ENCODE peak calls at places on chromosomes 1 and 21, in six cellular contexts. O, I, H, V, F and Q are unnamed samples.

GRCh38 chr1:227885648-227886502 is 61.9 kb downstream of the WNT9A start:
- DNase-seq in H (peak), I (peak), O (peak), V (peak), F (peak), Q (no peak)

GRCh38 chr21:37257526-37257966 is 9.6 kb downstream of the VPS26C start:
- DNase-seq in F (peak), V (no peak), I (no peak), H (peak), O (peak), Q (no peak)

GRCh38 chr1:34477632-34478141 is 277.2 kb upstream of the GJB5 start:
- DNase-seq in I (no peak), V (no peak), O (no peak), H (no peak), F (no peak), Q (no peak)

GRCh38 chr21:36282568-36283230 is 37.3 kb upstream of the MORC3 start:
- DNase-seq in O (no peak), F (no peak), V (no peak), H (no peak), I (no peak), Q (no peak)

GRCh38 chr1:205377355-205377754 is 20.6 kb upstream of the KLHDC8A start:
- DNase-seq in F (no peak), I (no peak), V (no peak), O (no peak), H (no peak), Q (no peak)

GRCh38 chr1:155051777-155052398 is 772 bp downstream of the ADAM15 start:
- DNase-seq in I (peak), F (peak), H (peak), O (peak), V (peak), Q (no peak)

GRCh38 chr21:32472890-32473765 is 60.6 kb downstream of the EVA1C start:
- DNase-seq in F (no peak), I (no peak), H (no peak), V (no peak), O (no peak), Q (no peak)

GRCh38 chr21:25944672-25945213 is 210.0 kb downstream of the GABPA start:
- DNase-seq in O (no peak), F (no peak), V (no peak), I (no peak), H (no peak), Q (no peak)

GRCh38 chr1:80036690-80037432 is 1030.3 kb upstream of the ADGRL4 start:
- DNase-seq in I (no peak), H (no peak), V (no peak), F (no peak), O (no peak), Q (no peak)

GRCh38 chr1:210800756-210801155 is 333.2 kb downstream of the KCNH1 start:
- DNase-seq in O (no peak), F (no peak), H (no peak), V (no peak), I (no peak), Q (no peak)

GRCh38 chr1:197399691-197400521 is 131.9 kb downstream of the CRB1 start:
- DNase-seq in O (no peak), F (no peak), V (no peak), I (no peak), H (no peak), Q (no peak)

GRCh38 chr1:23370270-23370743 is 671 bp upstream of the ZNF436 start:
- DNase-seq in O (no peak), I (no peak), F (no peak), H (no peak), V (no peak), Q (no peak)

GRCh38 chr1:183272390-183272801 is 86.3 kb downstream of the LAMC2 start:
- DNase-seq in F (no peak), I (no peak), H (no peak), O (no peak), V (no peak), Q (no peak)

GRCh38 chr1:36187800-36188593 is 32.0 kb downstream of the MAP7D1 start:
- DNase-seq in V (no peak), O (peak), F (peak), I (peak), H (peak), Q (peak)

GRCh38 chr1:92544756-92545165 is 58.0 kb upstream of the GFI1 start:
- DNase-seq in V (no peak), H (no peak), F (no peak), I (no peak), O (no peak), Q (no peak)

GRCh38 chr1:80158266-80158665 is 1151.7 kb upstream of the ADGRL4 start:
- DNase-seq in O (no peak), V (no peak), I (no peak), F (no peak), H (no peak), Q (no peak)

GRCh38 chr1:155847823-155848529 is 9.0 kb downstream of the GON4L start:
- DNase-seq in H (no peak), F (no peak), I (no peak), V (no peak), O (no peak), Q (no peak)

DNA sequence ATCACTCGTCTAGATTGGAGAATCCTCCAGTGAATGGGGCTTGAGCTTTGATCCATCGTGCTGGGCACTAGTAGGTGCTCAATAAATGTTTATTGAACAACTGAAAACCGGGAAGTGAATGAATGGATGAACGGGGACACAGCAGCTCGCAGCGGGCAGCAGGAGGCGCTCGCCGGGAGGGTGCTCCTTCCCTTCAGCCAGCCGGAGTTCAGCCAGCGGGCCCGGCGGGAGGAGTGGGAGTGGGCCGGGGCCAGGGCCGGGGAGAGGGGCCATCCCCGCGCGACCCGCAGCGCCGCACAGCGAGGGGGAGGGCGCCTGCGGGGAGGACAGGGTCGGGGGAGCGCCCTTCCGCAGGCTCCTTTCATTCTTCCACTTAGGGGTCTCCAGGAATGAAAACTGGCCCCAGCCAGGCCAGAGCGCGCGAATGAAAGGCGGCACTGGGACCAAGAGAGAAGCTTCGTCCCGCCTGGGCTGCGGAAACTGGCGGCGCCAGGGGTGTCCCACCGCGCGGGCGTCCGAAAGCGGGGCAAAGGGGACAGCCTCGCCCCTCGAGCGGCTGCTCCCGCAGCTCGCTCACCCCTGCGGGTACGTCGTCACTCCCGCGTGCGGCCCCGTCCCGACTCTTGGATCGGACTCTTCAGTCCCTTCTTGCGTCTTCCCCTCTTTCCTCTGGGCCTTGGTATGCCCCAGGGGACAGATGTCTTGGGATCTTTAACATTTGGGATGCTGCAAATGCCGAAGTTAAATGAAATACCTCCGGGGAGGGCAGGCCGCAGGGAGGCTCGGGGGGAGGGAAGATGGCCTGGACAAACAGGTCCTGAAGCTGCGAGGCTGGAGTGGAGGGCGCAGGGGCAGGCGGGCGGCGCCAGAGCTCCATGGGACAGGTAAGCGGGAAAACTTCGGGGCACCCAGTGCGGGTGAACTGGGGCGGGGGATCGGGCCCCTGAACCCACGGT is 3.6 kb upstream of the INAVA start:
- DNase-seq in F (peak), I (no peak), V (peak), H (no peak), O (peak), Q (peak)
- TF ChIP-seq POLR2A in F (peak), I (no peak), V (no peak), H (no peak), O (peak), Q (no peak)

GRCh38 chr21:39156024-39156423 is 27.2 kb downstream of the PSMG1 start:
- DNase-seq in V (no peak), I (no peak), O (no peak), F (no peak), H (no peak), Q (no peak)
- TF ChIP-seq POLR2A in V (no peak), I (no peak), O (no peak), F (no peak), H (no peak), Q (no peak)

GRCh38 chr1:204127597-204128242 is 24.1 kb downstream of the ETNK2 start:
- DNase-seq in I (peak), O (no peak), F (peak), H (peak), V (no peak), Q (no peak)
- TF ChIP-seq POLR2A in I (no peak), O (no peak), F (no peak), H (no peak), V (no peak), Q (no peak)

DNA sequence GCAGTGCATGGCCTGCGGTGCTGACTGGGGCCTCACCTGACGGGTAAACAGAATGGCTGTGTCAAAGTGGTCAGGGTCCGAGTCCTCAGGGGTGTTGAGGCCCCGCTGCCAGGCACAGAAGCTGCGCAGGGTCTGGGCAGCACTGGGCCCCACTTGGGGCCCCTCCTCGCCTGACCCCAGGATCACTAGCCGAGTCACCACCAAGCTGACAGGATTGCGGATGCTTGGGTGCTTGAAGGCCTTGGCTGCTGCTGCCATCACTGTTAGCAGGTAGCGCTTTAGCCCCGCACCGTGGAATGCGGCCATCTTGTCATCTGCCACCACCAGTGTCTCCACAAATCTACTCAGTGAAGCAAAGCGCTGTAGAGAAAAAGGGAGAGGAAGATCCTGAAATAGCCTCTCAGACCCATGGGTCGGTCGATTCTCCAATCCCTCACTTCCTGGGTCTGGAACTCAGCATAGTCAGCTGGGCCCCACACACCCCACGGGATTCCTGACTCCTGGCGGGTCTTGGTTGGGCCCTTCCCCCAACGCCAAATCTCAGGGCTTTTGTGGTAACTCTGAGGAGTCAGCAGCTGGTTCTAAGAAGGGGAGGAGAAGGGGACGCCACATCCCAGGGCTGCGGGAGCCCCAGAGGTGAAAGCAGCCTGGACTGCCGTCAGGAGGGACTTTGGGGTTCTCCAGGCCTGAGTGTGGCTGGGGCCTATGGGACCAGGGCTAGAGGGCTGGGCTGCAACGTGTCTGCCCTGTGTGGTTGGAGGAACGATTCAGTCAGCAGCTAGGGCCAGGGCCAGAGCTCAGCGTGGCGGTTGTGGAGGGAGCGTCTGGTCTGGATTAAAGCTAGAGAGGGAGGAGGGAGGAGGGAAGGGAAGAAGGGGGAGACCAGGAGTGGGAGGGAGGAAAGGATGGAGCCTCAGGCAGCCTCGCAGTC is 2.1 kb downstream of the ADAMTS4 start:
- DNase-seq in I (peak), H (peak), V (peak), O (no peak), F (no peak), Q (no peak)
- TF ChIP-seq POLR2A in I (no peak), H (no peak), V (no peak), O (no peak), F (no peak), Q (no peak)

GRCh38 chr21:44658511-44658910 is 779 bp downstream of the KRTAP12-3 start:
- DNase-seq in V (no peak), F (no peak), H (no peak), O (no peak), I (no peak), Q (no peak)

GRCh38 chr21:44654576-44654950 is at the start of gene KRTAP12-4:
- DNase-seq in H (no peak), F (no peak), V (no peak), O (no peak), I (no peak), Q (no peak)

GRCh38 chr21:44656868-44657267 is 864 bp upstream of the KRTAP12-3 start:
- DNase-seq in I (no peak), H (no peak), V (no peak), O (no peak), F (no peak), Q (no peak)

GRCh38 chr21:44658913-44659595 is 1.3 kb downstream of the KRTAP12-3 start:
- DNase-seq in H (no peak), I (no peak), V (no peak), O (no peak), F (no peak), Q (no peak)

GRCh38 chr21:44657635-44658183 is at the start of gene KRTAP12-3:
- DNase-seq in F (no peak), I (no peak), V (peak), H (no peak), O (no peak), Q (no peak)
- TF ChIP-seq POLR2A in F (no peak), I (no peak), V (no peak), H (no peak), O (no peak), Q (no peak)

GRCh38 chr21:33550772-33551660 is 8.2 kb downstream of the SON start:
- DNase-seq in I (no peak), F (no peak), H (no peak), V (peak), O (no peak), Q (no peak)
- TF ChIP-seq POLR2A in I (no peak), F (no peak), H (no peak), V (no peak), O (no peak), Q (no peak)

GRCh38 chr21:39387461-39388037 is 38.7 kb upstream of the HMGN1 start:
- DNase-seq in F (peak), O (peak), H (peak), V (peak), I (peak), Q (peak)
- TF ChIP-seq POLR2A in F (peak), O (no peak), H (no peak), V (no peak), I (no peak), Q (no peak)

GRCh38 chr1:45328680-45329079 is 2.0 kb downstream of the HPDL start:
- DNase-seq in H (no peak), V (no peak), O (no peak), F (no peak), I (no peak), Q (no peak)
- TF ChIP-seq POLR2A in H (no peak), V (no peak), O (no peak), F (no peak), I (no peak), Q (no peak)

GRCh38 chr21:34073749-34074282 is 438 bp downstream of the MRPS6 start:
- DNase-seq in H (peak), I (no peak), F (peak), V (peak), O (peak), Q (peak)

GRCh38 chr21:34074283-34075098 is 1.1 kb downstream of the MRPS6 start:
- DNase-seq in F (no peak), I (no peak), O (no peak), H (no peak), V (peak), Q (no peak)

GRCh38 chr21:34072145-34073031 is 990 bp upstream of the MRPS6 start:
- DNase-seq in H (no peak), F (no peak), O (no peak), I (peak), V (no peak), Q (no peak)

GRCh38 chr21:34071683-34072082 is 1.7 kb upstream of the MRPS6 start:
- DNase-seq in H (no peak), F (no peak), O (no peak), V (no peak), I (no peak), Q (no peak)

GRCh38 chr21:34073032-34073748 is at the start of the genes MRPS6 and SLC5A3:
- DNase-seq in H (peak), V (peak), F (peak), I (peak), O (peak), Q (peak)
- TF ChIP-seq POLR2A in H (no peak), V (peak), F (peak), I (peak), O (peak), Q (peak)

GRCh38 chr1:116546354-116546977 is 24.4 kb downstream of the CD58 start:
- DNase-seq in I (no peak), F (no peak), V (no peak), O (no peak), H (no peak), Q (no peak)
- TF ChIP-seq POLR2A in I (no peak), F (no peak), V (no peak), O (no peak), H (no peak), Q (peak)